ENCODE peak calls at places on chromosomes 11 and 22, in five cellular contexts. N is hippocampal formation; C is memory B cell; A is central memory CD4-positive, alpha-beta T cell; P is stimulated activated CD8-positive, alpha-beta memory T cell treated with anti-CD3 and anti-CD28 coated beads, Interleukin-4, amount 100 ng/mL, for 4 hours. B is an unnamed sample.

GRCh38 chr22:35314161-35314942 is 14.7 kb downstream of the TOM1 start:
- DNase-seq in N (no peak), C (no peak), A (no peak), P (no peak), B (peak; percentile 12)

GRCh38 chr11:119415966-119416365 is 7.0 kb downstream of the THY1 start:
- DNase-seq in N (no peak), C (no peak), A (no peak), P (no peak), B (no peak)

GRCh38 chr11:59801160-59801706 is 9.3 kb downstream of the MRPL16 start:
- DNase-seq in N (no peak), C (no peak), A (no peak), P (no peak), B (no peak)

GRCh38 chr11:10818594-10818993 is 9.9 kb upstream of the EIF4G2 start:
- DNase-seq in N (no peak), C (no peak), A (no peak), P (no peak), B (peak; percentile 81)

GRCh38 chr11:60315866-60316265 is 11.2 kb upstream of the MS4A6E start:
- DNase-seq in N (no peak), C (no peak), A (no peak), P (no peak), B (no peak)

GRCh38 chr11:47714554-47715081 is 551 bp downstream of the AGBL2 start:
- DNase-seq in N (no peak), C (no peak), A (no peak), P (no peak), B (peak; percentile 21)

GRCh38 chr22:20238567-20239062 is 29.5 kb downstream of the RTN4R start:
- DNase-seq in N (no peak), C (peak; percentile 11), A (peak; percentile 46), P (no peak), B (peak; percentile 4)

GRCh38 chr11:69918938-69919650 is 99.9 kb upstream of the FGF3 start:
- DNase-seq in N (peak; percentile 11), C (peak; percentile 44), A (peak; percentile 44), P (peak; percentile 4), B (peak; percentile 12)

GRCh38 chr11:86456075-86456939 is 81.6 kb downstream of the CCDC81 start:
- DNase-seq in N (peak; percentile 71), C (peak; percentile 50), A (peak; percentile 26), P (peak; percentile 35), B (peak; percentile 63)

GRCh38 chr11:75313457-75314272 is 37.8 kb downstream of the ARRB1 start:
- DNase-seq in N (no peak), C (no peak), A (no peak), P (no peak), B (peak; percentile 89)

GRCh38 chr11:122781378-122782040 is 56.8 kb upstream of the CRTAM start:
- DNase-seq in N (peak; percentile 85), C (peak; percentile 73), A (peak; percentile 51), P (peak; percentile 47), B (peak; percentile 82)

GRCh38 chr11:124676386-124676785 is 2.7 kb downstream of the SPA17 start:
- DNase-seq in N (no peak), C (no peak), A (no peak), P (no peak), B (no peak)

GRCh38 chr22:20978419-20978818 is 3.7 kb upstream of the LZTR1 start:
- DNase-seq in N (no peak), C (no peak), A (no peak), P (no peak), B (no peak)

GRCh38 chr22:45263790-45264269 is 20.9 kb upstream of the UPK3A start:
- DNase-seq in N (peak; percentile 29), C (no peak), A (no peak), P (no peak), B (no peak)

GRCh38 chr11:130308925-130309324 is 5.8 kb downstream of the ZBTB44 start:
- DNase-seq in N (no peak), C (no peak), A (no peak), P (no peak), B (no peak)

GRCh38 chr11:6431861-6432260 is 8.9 kb downstream of the HPX start:
- DNase-seq in N (no peak), C (no peak), A (no peak), P (no peak), B (no peak)

B was measured in DMS79 treated with DMSO at 0.1 percent for 48 hours.